ENCODE peak calls at places on chromosomes 7 and 10, in eight cellular contexts. R is stomach; H is activated CD4-positive, alpha-beta T cell treated with anti-CD3 and anti-CD28 coated beads, Interleukin-2, amount 10 ng/mL, durations not matched to agents 7 days and 5 days; L is memory B cell; N is lower leg skin; B is NCI-H748 treated with DMSO at 0.1 percent for 48 hours; X is pulmonary artery endothelial cell; K is T-helper 2 cell. A is an unnamed sample.
A peak's percentile ranks its signal among the peaks of the same experiment; 100 is the strongest.

GRCh38 chr7:158829342-158830210 is at the start of gene ESYT2:
- DNase-seq in B (peak; percentile 88), N (peak; percentile 100), R (peak; percentile 98), L (peak; percentile 100), X (peak; percentile 85), H (peak; percentile 98), K (peak; percentile 99), A (peak; percentile 98)

GRCh38 chr10:66752714-66753113 is 173.1 kb upstream of the LRRTM3 start:
- DNase-seq in L (no peak), X (no peak), B (no peak), N (no peak), K (no peak), H (no peak), R (no peak), A (no peak)

GRCh38 chr7:121259826-121260225 is 69.0 kb upstream of the WNT16 start:
- DNase-seq in L (no peak), X (no peak), R (no peak), K (no peak), H (no peak), N (no peak), B (peak; percentile 43), A (no peak)

GRCh38 chr7:45698527-45699309 is 124.5 kb downstream of the ADCY1 start:
- DNase-seq in K (no peak), N (no peak), X (no peak), B (no peak), H (peak; percentile 3), L (no peak), R (peak; percentile 13), A (peak; percentile 7)

GRCh38 chr7:25851332-25852248 is 300.4 kb upstream of the NFE2L3 start:
- DNase-seq in K (no peak), L (peak; percentile 67), R (peak; percentile 80), B (peak; percentile 67), N (peak; percentile 96), X (no peak), H (peak; percentile 71), A (peak; percentile 69)

GRCh38 chr10:30510184-30510931 is 76.4 kb downstream of the MAP3K8 start:
- DNase-seq in X (no peak), L (no peak), H (no peak), N (no peak), R (no peak), K (no peak), B (no peak), A (peak; percentile 54)

GRCh38 chr7:71488308-71488707 is 356.4 kb downstream of the GALNT17 start:
- DNase-seq in H (no peak), B (no peak), X (no peak), L (no peak), N (no peak), K (no peak), R (no peak), A (no peak)

GRCh38 chr10:18334116-18334867 is 194.1 kb downstream of the CACNB2 start:
- DNase-seq in R (no peak), L (no peak), N (no peak), B (no peak), X (no peak), H (no peak), K (no peak), A (no peak)

GRCh38 chr10:100669616-100670015 is 75.8 kb upstream of the PAX2 start:
- DNase-seq in B (no peak), K (no peak), X (no peak), R (no peak), H (no peak), L (no peak), N (no peak), A (no peak)

GRCh38 chr7:30970594-30971094 is 6.9 kb downstream of the GHRHR start:
- DNase-seq in K (no peak), X (no peak), R (no peak), H (no peak), B (no peak), N (peak; percentile 73), L (no peak), A (no peak)

GRCh38 chr10:86711957-86712708 is 43.8 kb downstream of the LDB3 start:
- DNase-seq in X (no peak), L (peak; percentile 61), B (no peak), K (no peak), H (peak; percentile 14), R (no peak), N (peak; percentile 92), A (no peak)

GRCh38 chr7:35454575-35455385 is 200.9 kb upstream of the TBX20 start:
- DNase-seq in B (no peak), H (no peak), K (no peak), X (no peak), R (no peak), N (no peak), L (no peak), A (no peak)